ENCODE peak calls at places on chromosomes 2 and 18, in four cellular contexts. One of them, this sample, is unnamed.

GRCh38 chr2:41736105-41736567 is 311.7 kb upstream of the PKDCC start:
- DNase-seq in mesenteric fat pad: no peak
- DNase-seq in neural progenitor cell: no peak
- DNase-seq in globus pallidus: no peak
- DNase-seq in this sample: no peak

GRCh38 chr2:128520787-128521186 is 202.1 kb upstream of the HS6ST1 start:
- DNase-seq in mesenteric fat pad: peak
- DNase-seq in neural progenitor cell: no peak
- DNase-seq in globus pallidus: no peak
- DNase-seq in this sample: no peak

GRCh38 chr2:193712912-193713311 is 1518.2 kb upstream of the TMEFF2 start:
- DNase-seq in mesenteric fat pad: no peak
- DNase-seq in neural progenitor cell: no peak
- DNase-seq in globus pallidus: no peak
- DNase-seq in this sample: no peak

GRCh38 chr2:2558476-2558875 is 227.4 kb upstream of the MYT1L start:
- DNase-seq in mesenteric fat pad: peak
- DNase-seq in neural progenitor cell: no peak
- DNase-seq in globus pallidus: no peak
- DNase-seq in this sample: no peak

GRCh38 chr2:54212456-54212855 is 43.6 kb downstream of the TSPYL6 start:
- DNase-seq in mesenteric fat pad: no peak
- DNase-seq in neural progenitor cell: no peak
- DNase-seq in globus pallidus: no peak
- DNase-seq in this sample: no peak

GRCh38 chr18:649341-649740 is 8.1 kb upstream of the TYMS start:
- DNase-seq in mesenteric fat pad: no peak
- DNase-seq in neural progenitor cell: no peak
- DNase-seq in globus pallidus: no peak
- DNase-seq in this sample: no peak

GRCh38 chr18:8975624-8976023 is 126.9 kb upstream of the NDUFV2 start:
- DNase-seq in mesenteric fat pad: no peak
- DNase-seq in neural progenitor cell: no peak
- DNase-seq in globus pallidus: no peak
- DNase-seq in this sample: no peak

GRCh38 chr2:134160793-134161504 is 92.9 kb upstream of the MGAT5 start:
- DNase-seq in mesenteric fat pad: no peak
- DNase-seq in neural progenitor cell: no peak
- DNase-seq in globus pallidus: no peak
- DNase-seq in this sample: no peak

GRCh38 chr2:195486987-195487644 is 169.9 kb upstream of the SLC39A10 start:
- DNase-seq in mesenteric fat pad: no peak
- DNase-seq in neural progenitor cell: no peak
- DNase-seq in globus pallidus: no peak
- DNase-seq in this sample: no peak

GRCh38 chr2:168944065-168944464 is 43.0 kb downstream of the G6PC2 start:
- DNase-seq in mesenteric fat pad: no peak
- DNase-seq in neural progenitor cell: peak
- DNase-seq in globus pallidus: no peak
- DNase-seq in this sample: no peak

GRCh38 chr2:202178342-202178958 is 59.9 kb downstream of the SUMO1 start:
- DNase-seq in mesenteric fat pad: no peak
- DNase-seq in neural progenitor cell: peak
- DNase-seq in globus pallidus: peak
- DNase-seq in this sample: peak

GRCh38 chr18:61340148-61340547 is 6.9 kb downstream of the CDH20 start:
- DNase-seq in mesenteric fat pad: no peak
- DNase-seq in neural progenitor cell: no peak
- DNase-seq in globus pallidus: no peak
- DNase-seq in this sample: peak

GRCh38 chr2:85705680-85706039 is 11.5 kb downstream of the GNLY start:
- DNase-seq in mesenteric fat pad: no peak
- DNase-seq in neural progenitor cell: no peak
- DNase-seq in globus pallidus: no peak
- DNase-seq in this sample: peak

GRCh38 chr2:48541696-48542389 is 11.9 kb downstream of the STON1 start:
- DNase-seq in mesenteric fat pad: peak
- DNase-seq in neural progenitor cell: no peak
- DNase-seq in globus pallidus: no peak
- DNase-seq in this sample: no peak

GRCh38 chr2:158457092-158457825 is 507 bp downstream of the PKP4 start:
- DNase-seq in mesenteric fat pad: peak
- DNase-seq in neural progenitor cell: peak
- DNase-seq in globus pallidus: peak
- DNase-seq in this sample: peak

GRCh38 chr2:240786355-240786841 is 33.6 kb downstream of the KIF1A start:
- DNase-seq in mesenteric fat pad: no peak
- DNase-seq in neural progenitor cell: no peak
- DNase-seq in globus pallidus: no peak
- DNase-seq in this sample: no peak

GRCh38 chr18:34661464-34662087 is 48.5 kb upstream of the DTNA start:
- DNase-seq in mesenteric fat pad: no peak
- DNase-seq in neural progenitor cell: peak
- DNase-seq in globus pallidus: peak
- DNase-seq in this sample: peak

GRCh38 chr2:229712125-229712524 is 2.2 kb downstream of the DNER start:
- DNase-seq in mesenteric fat pad: no peak
- DNase-seq in neural progenitor cell: no peak
- DNase-seq in globus pallidus: no peak
- DNase-seq in this sample: peak

GRCh38 chr2:38215993-38216392 is 140.0 kb upstream of the CYP1B1 start:
- DNase-seq in mesenteric fat pad: no peak
- DNase-seq in neural progenitor cell: no peak
- DNase-seq in globus pallidus: no peak
- DNase-seq in this sample: no peak

GRCh38 chr2:238462782-238463396 is 36.2 kb downstream of the ASB1 start:
- DNase-seq in mesenteric fat pad: no peak
- DNase-seq in neural progenitor cell: peak
- DNase-seq in globus pallidus: no peak
- DNase-seq in this sample: no peak

GRCh38 chr2:95049088-95049955 is 23.8 kb downstream of the MAL start:
- DNase-seq in mesenteric fat pad: no peak
- DNase-seq in neural progenitor cell: no peak
- DNase-seq in globus pallidus: no peak
- DNase-seq in this sample: no peak

GRCh38 chr2:72040629-72041403 is 106.8 kb downstream of the CYP26B1 start:
- DNase-seq in mesenteric fat pad: no peak
- DNase-seq in neural progenitor cell: no peak
- DNase-seq in globus pallidus: no peak
- DNase-seq in this sample: no peak

GRCh38 chr18:39862341-39862740 is 2092.7 kb upstream of the PIK3C3 start:
- DNase-seq in mesenteric fat pad: no peak
- DNase-seq in neural progenitor cell: no peak
- DNase-seq in globus pallidus: no peak
- DNase-seq in this sample: no peak

This sample was measured in pons.